ENCODE peak calls at places on chromosome 6, in seven cellular contexts. One of them, this sample, is unnamed.

GRCh38 chr6:142702501-142703460 is 242.2 kb downstream of the HIVEP2 start:
- DNase-seq in activated T-cell treated with anti-CD3 and anti-CD28 coated beads for 1 hour: no peak
- DNase-seq in naive thymus-derived CD8-positive, alpha-beta T cell: no peak
- DNase-seq in T-helper 17 cell: no peak
- DNase-seq in NCI-H1105: no peak
- DNase-seq in GM04504: no peak
- DNase-seq in NCI-H1417: peak
- DNase-seq in this sample: peak

GRCh38 chr6:149891259-149891658 is 6.7 kb downstream of the RAET1E start:
- DNase-seq in activated T-cell treated with anti-CD3 and anti-CD28 coated beads for 1 hour: no peak
- DNase-seq in naive thymus-derived CD8-positive, alpha-beta T cell: no peak
- DNase-seq in T-helper 17 cell: no peak
- DNase-seq in NCI-H1105: no peak
- DNase-seq in GM04504: no peak
- DNase-seq in NCI-H1417: no peak
- DNase-seq in this sample: no peak

GRCh38 chr6:113414511-113414910 is 442.6 kb upstream of the MARCKS start:
- DNase-seq in activated T-cell treated with anti-CD3 and anti-CD28 coated beads for 1 hour: no peak
- DNase-seq in naive thymus-derived CD8-positive, alpha-beta T cell: no peak
- DNase-seq in T-helper 17 cell: no peak
- DNase-seq in NCI-H1105: peak
- DNase-seq in GM04504: peak
- DNase-seq in NCI-H1417: peak
- DNase-seq in this sample: peak

GRCh38 chr6:3252369-3252768 is 6.4 kb upstream of the PSMG4 start:
- DNase-seq in activated T-cell treated with anti-CD3 and anti-CD28 coated beads for 1 hour: no peak
- DNase-seq in naive thymus-derived CD8-positive, alpha-beta T cell: no peak
- DNase-seq in T-helper 17 cell: no peak
- DNase-seq in NCI-H1105: no peak
- DNase-seq in GM04504: no peak
- DNase-seq in NCI-H1417: no peak
- DNase-seq in this sample: peak

GRCh38 chr6:119201486-119201885 is 123.0 kb upstream of the FAM184A start:
- DNase-seq in activated T-cell treated with anti-CD3 and anti-CD28 coated beads for 1 hour: no peak
- DNase-seq in naive thymus-derived CD8-positive, alpha-beta T cell: no peak
- DNase-seq in T-helper 17 cell: no peak
- DNase-seq in NCI-H1105: no peak
- DNase-seq in GM04504: no peak
- DNase-seq in NCI-H1417: peak
- DNase-seq in this sample: no peak

GRCh38 chr6:125658759-125659431 is 90.5 kb upstream of the HEY2 start:
- DNase-seq in activated T-cell treated with anti-CD3 and anti-CD28 coated beads for 1 hour: no peak
- DNase-seq in naive thymus-derived CD8-positive, alpha-beta T cell: no peak
- DNase-seq in T-helper 17 cell: no peak
- DNase-seq in NCI-H1105: no peak
- DNase-seq in GM04504: peak
- DNase-seq in NCI-H1417: no peak
- DNase-seq in this sample: no peak

GRCh38 chr6:15945593-15946159 is 183.2 kb upstream of the MYLIP start:
- DNase-seq in activated T-cell treated with anti-CD3 and anti-CD28 coated beads for 1 hour: no peak
- DNase-seq in naive thymus-derived CD8-positive, alpha-beta T cell: no peak
- DNase-seq in T-helper 17 cell: no peak
- DNase-seq in NCI-H1105: no peak
- DNase-seq in GM04504: peak
- DNase-seq in NCI-H1417: no peak
- DNase-seq in this sample: peak

GRCh38 chr6:158923801-158924498 is 76.1 kb downstream of the RSPH3 start:
- DNase-seq in activated T-cell treated with anti-CD3 and anti-CD28 coated beads for 1 hour: no peak
- DNase-seq in naive thymus-derived CD8-positive, alpha-beta T cell: no peak
- DNase-seq in T-helper 17 cell: no peak
- DNase-seq in NCI-H1105: no peak
- DNase-seq in GM04504: peak
- DNase-seq in NCI-H1417: no peak
- DNase-seq in this sample: peak

GRCh38 chr6:116221067-116221466 is 32.8 kb downstream of the TSPYL4 start:
- DNase-seq in activated T-cell treated with anti-CD3 and anti-CD28 coated beads for 1 hour: no peak
- DNase-seq in naive thymus-derived CD8-positive, alpha-beta T cell: no peak
- DNase-seq in T-helper 17 cell: no peak
- DNase-seq in NCI-H1105: no peak
- DNase-seq in GM04504: no peak
- DNase-seq in NCI-H1417: no peak
- DNase-seq in this sample: peak

GRCh38 chr6:135346747-135347146 is 150.8 kb downstream of the AHI1 start:
- DNase-seq in activated T-cell treated with anti-CD3 and anti-CD28 coated beads for 1 hour: no peak
- DNase-seq in naive thymus-derived CD8-positive, alpha-beta T cell: no peak
- DNase-seq in T-helper 17 cell: no peak
- DNase-seq in NCI-H1105: no peak
- DNase-seq in GM04504: no peak
- DNase-seq in NCI-H1417: no peak
- DNase-seq in this sample: no peak

GRCh38 chr6:46453756-46454316 is 37.4 kb downstream of the RCAN2 start:
- DNase-seq in activated T-cell treated with anti-CD3 and anti-CD28 coated beads for 1 hour: no peak
- DNase-seq in naive thymus-derived CD8-positive, alpha-beta T cell: no peak
- DNase-seq in T-helper 17 cell: no peak
- DNase-seq in NCI-H1105: no peak
- DNase-seq in GM04504: peak
- DNase-seq in NCI-H1417: no peak
- DNase-seq in this sample: no peak

GRCh38 chr6:15608406-15608805 is 54.4 kb downstream of the DTNBP1 start:
- DNase-seq in activated T-cell treated with anti-CD3 and anti-CD28 coated beads for 1 hour: no peak
- DNase-seq in naive thymus-derived CD8-positive, alpha-beta T cell: no peak
- DNase-seq in T-helper 17 cell: no peak
- DNase-seq in NCI-H1105: no peak
- DNase-seq in GM04504: peak
- DNase-seq in NCI-H1417: no peak
- DNase-seq in this sample: peak

GRCh38 chr6:152458648-152459047 is 178.5 kb downstream of the SYNE1 start:
- DNase-seq in activated T-cell treated with anti-CD3 and anti-CD28 coated beads for 1 hour: no peak
- DNase-seq in naive thymus-derived CD8-positive, alpha-beta T cell: no peak
- DNase-seq in T-helper 17 cell: no peak
- DNase-seq in NCI-H1105: no peak
- DNase-seq in GM04504: peak
- DNase-seq in NCI-H1417: no peak
- DNase-seq in this sample: peak

GRCh38 chr6:35048631-35049083 is 92.5 kb downstream of the TCP11 start:
- DNase-seq in activated T-cell treated with anti-CD3 and anti-CD28 coated beads for 1 hour: no peak
- DNase-seq in naive thymus-derived CD8-positive, alpha-beta T cell: no peak
- DNase-seq in T-helper 17 cell: no peak
- DNase-seq in NCI-H1105: no peak
- DNase-seq in GM04504: no peak
- DNase-seq in NCI-H1417: no peak
- DNase-seq in this sample: no peak

GRCh38 chr6:126607281-126607680 is 267.4 kb downstream of the CENPW start:
- DNase-seq in activated T-cell treated with anti-CD3 and anti-CD28 coated beads for 1 hour: no peak
- DNase-seq in naive thymus-derived CD8-positive, alpha-beta T cell: no peak
- DNase-seq in T-helper 17 cell: no peak
- DNase-seq in NCI-H1105: no peak
- DNase-seq in GM04504: no peak
- DNase-seq in NCI-H1417: no peak
- DNase-seq in this sample: no peak

GRCh38 chr6:169223006-169223405 is 30.6 kb downstream of the THBS2 start:
- DNase-seq in activated T-cell treated with anti-CD3 and anti-CD28 coated beads for 1 hour: no peak
- DNase-seq in naive thymus-derived CD8-positive, alpha-beta T cell: no peak
- DNase-seq in T-helper 17 cell: no peak
- DNase-seq in NCI-H1105: no peak
- DNase-seq in GM04504: no peak
- DNase-seq in NCI-H1417: no peak
- DNase-seq in this sample: no peak

GRCh38 chr6:13561624-13562267 is 12.7 kb upstream of the SIRT5 start:
- DNase-seq in activated T-cell treated with anti-CD3 and anti-CD28 coated beads for 1 hour: no peak
- DNase-seq in naive thymus-derived CD8-positive, alpha-beta T cell: no peak
- DNase-seq in T-helper 17 cell: no peak
- DNase-seq in NCI-H1105: no peak
- DNase-seq in GM04504: no peak
- DNase-seq in NCI-H1417: no peak
- DNase-seq in this sample: peak

GRCh38 chr6:26311385-26312095 is 53.5 kb upstream of the BTN3A2 start:
- DNase-seq in activated T-cell treated with anti-CD3 and anti-CD28 coated beads for 1 hour: no peak
- DNase-seq in naive thymus-derived CD8-positive, alpha-beta T cell: no peak
- DNase-seq in T-helper 17 cell: no peak
- DNase-seq in NCI-H1105: peak
- DNase-seq in GM04504: no peak
- DNase-seq in NCI-H1417: peak
- DNase-seq in this sample: peak

GRCh38 chr6:1271071-1271763 is 40.7 kb upstream of the FOXQ1 start:
- DNase-seq in activated T-cell treated with anti-CD3 and anti-CD28 coated beads for 1 hour: no peak
- DNase-seq in naive thymus-derived CD8-positive, alpha-beta T cell: no peak
- DNase-seq in T-helper 17 cell: no peak
- DNase-seq in NCI-H1105: no peak
- DNase-seq in GM04504: no peak
- DNase-seq in NCI-H1417: no peak
- DNase-seq in this sample: peak

GRCh38 chr6:27019651-27020552 is 227.6 kb upstream of the PRSS16 start:
- DNase-seq in activated T-cell treated with anti-CD3 and anti-CD28 coated beads for 1 hour: peak
- DNase-seq in naive thymus-derived CD8-positive, alpha-beta T cell: no peak
- DNase-seq in T-helper 17 cell: no peak
- DNase-seq in NCI-H1105: peak
- DNase-seq in GM04504: peak
- DNase-seq in NCI-H1417: peak
- DNase-seq in this sample: peak

GRCh38 chr6:46370622-46371021 is 120.6 kb downstream of the RCAN2 start:
- DNase-seq in activated T-cell treated with anti-CD3 and anti-CD28 coated beads for 1 hour: no peak
- DNase-seq in naive thymus-derived CD8-positive, alpha-beta T cell: no peak
- DNase-seq in T-helper 17 cell: no peak
- DNase-seq in NCI-H1105: no peak
- DNase-seq in GM04504: no peak
- DNase-seq in NCI-H1417: no peak
- DNase-seq in this sample: no peak

GRCh38 chr6:2883673-2884072 is 19.4 kb downstream of the SERPINB9 start:
- DNase-seq in activated T-cell treated with anti-CD3 and anti-CD28 coated beads for 1 hour: no peak
- DNase-seq in naive thymus-derived CD8-positive, alpha-beta T cell: no peak
- DNase-seq in T-helper 17 cell: no peak
- DNase-seq in NCI-H1105: no peak
- DNase-seq in GM04504: no peak
- DNase-seq in NCI-H1417: no peak
- DNase-seq in this sample: no peak

GRCh38 chr6:168370310-168370991 is 50.9 kb upstream of the DACT2 start:
- DNase-seq in activated T-cell treated with anti-CD3 and anti-CD28 coated beads for 1 hour: peak
- DNase-seq in naive thymus-derived CD8-positive, alpha-beta T cell: peak
- DNase-seq in T-helper 17 cell: peak
- DNase-seq in NCI-H1105: peak
- DNase-seq in GM04504: no peak
- DNase-seq in NCI-H1417: no peak
- DNase-seq in this sample: peak

GRCh38 chr6:141562181-141562800 is 570.4 kb upstream of the GJE1 start:
- DNase-seq in activated T-cell treated with anti-CD3 and anti-CD28 coated beads for 1 hour: no peak
- DNase-seq in naive thymus-derived CD8-positive, alpha-beta T cell: no peak
- DNase-seq in T-helper 17 cell: no peak
- DNase-seq in NCI-H1105: peak
- DNase-seq in GM04504: no peak
- DNase-seq in NCI-H1417: no peak
- DNase-seq in this sample: peak

GRCh38 chr6:161308075-161308655 is 34.3 kb upstream of the AGPAT4 start:
- DNase-seq in activated T-cell treated with anti-CD3 and anti-CD28 coated beads for 1 hour: no peak
- DNase-seq in naive thymus-derived CD8-positive, alpha-beta T cell: no peak
- DNase-seq in T-helper 17 cell: no peak
- DNase-seq in NCI-H1105: no peak
- DNase-seq in GM04504: no peak
- DNase-seq in NCI-H1417: no peak
- DNase-seq in this sample: peak

GRCh38 chr6:160238234-160238633 is 20.4 kb downstream of the SLC22A2 start:
- DNase-seq in activated T-cell treated with anti-CD3 and anti-CD28 coated beads for 1 hour: no peak
- DNase-seq in naive thymus-derived CD8-positive, alpha-beta T cell: no peak
- DNase-seq in T-helper 17 cell: no peak
- DNase-seq in NCI-H1105: peak
- DNase-seq in GM04504: no peak
- DNase-seq in NCI-H1417: no peak
- DNase-seq in this sample: no peak

GRCh38 chr6:129672883-129673631 is 36.9 kb downstream of the ARHGAP18 start:
- DNase-seq in activated T-cell treated with anti-CD3 and anti-CD28 coated beads for 1 hour: no peak
- DNase-seq in naive thymus-derived CD8-positive, alpha-beta T cell: no peak
- DNase-seq in T-helper 17 cell: no peak
- DNase-seq in NCI-H1105: no peak
- DNase-seq in GM04504: no peak
- DNase-seq in NCI-H1417: no peak
- DNase-seq in this sample: peak

GRCh38 chr6:61745994-61746393 is 540.0 kb downstream of the KHDRBS2 start:
- DNase-seq in activated T-cell treated with anti-CD3 and anti-CD28 coated beads for 1 hour: no peak
- DNase-seq in naive thymus-derived CD8-positive, alpha-beta T cell: no peak
- DNase-seq in T-helper 17 cell: no peak
- DNase-seq in NCI-H1105: no peak
- DNase-seq in GM04504: no peak
- DNase-seq in NCI-H1417: no peak
- DNase-seq in this sample: no peak

GRCh38 chr6:124056884-124057283 is 253.2 kb downstream of the NKAIN2 start:
- DNase-seq in activated T-cell treated with anti-CD3 and anti-CD28 coated beads for 1 hour: no peak
- DNase-seq in naive thymus-derived CD8-positive, alpha-beta T cell: no peak
- DNase-seq in T-helper 17 cell: no peak
- DNase-seq in NCI-H1105: peak
- DNase-seq in GM04504: no peak
- DNase-seq in NCI-H1417: peak
- DNase-seq in this sample: no peak

This sample was measured in trophoblast cell.